ENCODE peak calls at places on chromosomes 1 and 21, in ten cellular contexts. U is left cardiac atrium; Y is esophagus mucosa; C is CD8-positive, alpha-beta T cell; O is left lung; I is central memory CD8-positive, alpha-beta T cell; R is gastroesophageal sphincter; K is left ventricle myocardium superior; V is Right ventricle myocardium inferior; L is sciatic nerve. X is an unnamed sample.

GRCh38 chr1:18991585-18991984 is 35.1 kb upstream of the IFFO2 start:
- ATAC-seq in L (no peak), C (no peak), U (no peak), I (no peak), O (no peak), K (no peak), Y (no peak), V (no peak), R (no peak), X (no peak)

GRCh38 chr1:113210248-113210647 is 137.2 kb downstream of the LRIG2 start:
- ATAC-seq in C (no peak), O (peak), L (no peak), Y (peak), U (peak), R (no peak), I (no peak), V (no peak), K (no peak), X (no peak)

GRCh38 chr1:8910331-8910730 is 31.8 kb upstream of the ENO1 start:
- ATAC-seq in I (no peak), V (no peak), K (no peak), C (no peak), O (no peak), L (no peak), U (no peak), R (no peak), Y (no peak), X (no peak)

GRCh38 chr1:244451951-244452795 is 464 bp upstream of the ADSS2 start:
- ATAC-seq in U (peak), C (peak), L (peak), I (peak), K (peak), V (peak), O (peak), Y (peak), R (peak), X (peak)

GRCh38 chr21:25385912-25386474 is 221.3 kb downstream of the MRPL39 start:
- ATAC-seq in L (peak), K (no peak), V (no peak), U (peak), O (peak), Y (peak), R (no peak), I (no peak), C (no peak), X (peak)

GRCh38 chr1:172970186-172970585 is 80.6 kb downstream of the TNFSF18 start:
- ATAC-seq in L (no peak), O (no peak), Y (peak), K (no peak), R (no peak), U (no peak), C (no peak), I (no peak), V (no peak), X (peak)

GRCh38 chr1:84698151-84698651 is 7.9 kb upstream of the SSX2IP start:
- ATAC-seq in I (no peak), Y (peak), K (peak), O (peak), R (peak), L (peak), C (no peak), U (peak), V (peak), X (no peak)

GRCh38 chr1:172658871-172659453 is at the start of gene FASLG:
- ATAC-seq in K (no peak), I (peak), R (no peak), C (peak), Y (no peak), L (no peak), U (peak), O (no peak), V (no peak), X (peak)

GRCh38 chr1:62676606-62677356 is 11.4 kb downstream of the DOCK7 start:
- ATAC-seq in V (no peak), R (no peak), O (no peak), I (no peak), Y (no peak), C (no peak), L (no peak), K (no peak), U (no peak), X (no peak)

GRCh38 chr1:244322791-244323521 is 128.8 kb downstream of the ADSS2 start:
- ATAC-seq in C (peak), R (peak), O (peak), V (peak), I (peak), U (peak), L (peak), K (peak), Y (peak), X (peak)

GRCh38 chr1:228904222-228904621 is 168.9 kb downstream of the RHOU start:
- ATAC-seq in C (no peak), L (no peak), K (no peak), V (no peak), Y (no peak), I (no peak), R (no peak), O (no peak), U (no peak), X (no peak)

GRCh38 chr1:220353229-220354012 is 81.2 kb upstream of the RAB3GAP2 start:
- ATAC-seq in O (no peak), U (no peak), L (no peak), R (no peak), C (no peak), K (no peak), I (no peak), V (no peak), Y (no peak), X (no peak)

GRCh38 chr1:53183277-53183990 is 13.2 kb upstream of the CPT2 start:
- ATAC-seq in O (peak), Y (no peak), U (peak), R (peak), V (peak), I (no peak), K (peak), C (no peak), L (peak), X (no peak)

GRCh38 chr1:22317231-22317919 is 134.3 kb upstream of the ZBTB40 start:
- ATAC-seq in Y (no peak), I (no peak), U (no peak), L (no peak), V (no peak), O (peak), R (no peak), K (no peak), C (no peak), X (no peak)

GRCh38 chr1:170114916-170115315 is 30.8 kb upstream of the NTMT2 start:
- ATAC-seq in U (no peak), Y (no peak), O (no peak), K (no peak), R (no peak), I (no peak), C (no peak), V (no peak), L (no peak), X (no peak)

GRCh38 chr1:36256558-36257374 is 32.5 kb downstream of the THRAP3 start:
- ATAC-seq in V (no peak), Y (no peak), C (no peak), L (no peak), I (no peak), R (no peak), O (no peak), U (no peak), K (no peak), X (no peak)

GRCh38 chr1:223620297-223620900 is 45.1 kb downstream of the CAPN8 start:
- ATAC-seq in O (peak), L (peak), U (peak), I (no peak), R (no peak), C (no peak), Y (no peak), K (peak), V (peak), X (no peak)

GRCh38 chr21:40689241-40689640 is 157.7 kb downstream of the DSCAM start:
- ATAC-seq in K (no peak), R (no peak), U (no peak), I (no peak), Y (no peak), L (no peak), C (no peak), V (no peak), O (no peak), X (no peak)

X was measured in activated CD4-positive, CD25-positive, alpha-beta regulatory T cell treated with anti-CD3 and anti-CD28 coated beads, Interleukin-2, amount 50 U/mL, for 24 hours.